ENCODE peak calls at places on chromosomes 12 and 14, in four cellular contexts. W is heart left ventricle, R is mammary epithelial cell, X is mesendoderm. N is an unnamed sample.

GRCh38 chr14:50763386-50764007 is 67.5 kb downstream of the NIN start:
- DNase-seq in W (no peak), R (no peak), X (no peak), N (no peak)

GRCh38 chr12:74620932-74621331 is 83.3 kb downstream of the ATXN7L3B start:
- DNase-seq in W (no peak), R (peak), X (no peak), N (no peak)

GRCh38 chr14:72828604-72829003 is 65.3 kb downstream of the DPF3 start:
- DNase-seq in W (peak), R (no peak), X (no peak), N (no peak)

GRCh38 chr14:75013290-75013689 is 10.6 kb downstream of the EIF2B2 start:
- DNase-seq in W (peak), R (no peak), X (no peak), N (no peak)

GRCh38 chr14:55446833-55447232 is 6.4 kb upstream of the TBPL2 start:
- DNase-seq in W (no peak), R (peak), X (peak), N (no peak)

GRCh38 chr12:51924551-51925399 is 17.5 kb downstream of the ACVRL1 start:
- DNase-seq in W (no peak), R (no peak), X (no peak), N (no peak)

GRCh38 chr12:102518871-102519270 is 38.5 kb upstream of the IGF1 start:
- DNase-seq in W (no peak), R (no peak), X (no peak), N (no peak)

GRCh38 chr12:50110762-50111416 is 1.1 kb upstream of the COX14 start:
- DNase-seq in W (peak), R (peak), X (peak), N (peak)

GRCh38 chr14:62885451-62885850 is 159.8 kb downstream of the KCNH5 start:
- DNase-seq in W (no peak), R (peak), X (no peak), N (no peak)

GRCh38 chr12:107441906-107442305 is 243.7 kb upstream of the PWP1 start:
- DNase-seq in W (no peak), R (peak), X (no peak), N (no peak)

GRCh38 chr12:49974231-49974675 is 1.5 kb downstream of the AQP6 start:
- DNase-seq in W (peak), R (no peak), X (peak), N (peak)

GRCh38 chr12:123058980-123059379 is 78.5 kb downstream of the ARL6IP4 start:
- DNase-seq in W (no peak), R (no peak), X (no peak), N (no peak)

GRCh38 chr12:100427078-100427477 is 46.6 kb upstream of the NR1H4 start:
- DNase-seq in W (no peak), R (peak), X (no peak), N (no peak)

GRCh38 chr14:32472512-32473472 is 143.7 kb downstream of the AKAP6 start:
- DNase-seq in W (peak), R (peak), X (peak), N (no peak)

GRCh38 chr14:93536945-93537344 is 106.2 kb downstream of the UNC79 start:
- DNase-seq in W (no peak), R (peak), X (peak), N (no peak)

GRCh38 chr12:14239935-14240872 is 125.3 kb upstream of the ATF7IP start:
- DNase-seq in W (no peak), R (no peak), X (peak), N (no peak)

GRCh38 chr14:72801381-72801812 is 92.5 kb downstream of the DPF3 start:
- DNase-seq in W (no peak), R (peak), X (no peak), N (no peak)

GRCh38 chr12:109331546-109331945 is 16.2 kb upstream of the MYO1H start:
- DNase-seq in W (no peak), R (no peak), X (no peak), N (no peak)

GRCh38 chr14:97264516-97265230 is 467.5 kb downstream of the VRK1 start:
- DNase-seq in W (no peak), R (no peak), X (no peak), N (no peak)

GRCh38 chr12:56278905-56279304 is 12.2 kb downstream of the COQ10A start:
- DNase-seq in W (no peak), R (no peak), X (no peak), N (no peak)

GRCh38 chr14:90836692-90837063 is 20.4 kb upstream of the TTC7B start:
- DNase-seq in W (no peak), R (no peak), X (no peak), N (no peak)

GRCh38 chr14:60637490-60638452 is 11.5 kb downstream of the SIX1 start:
- DNase-seq in W (no peak), R (no peak), X (peak), N (no peak)

GRCh38 chr12:64670856-64671639 is 60.8 kb downstream of the RASSF3 start:
- DNase-seq in W (no peak), R (peak), X (peak), N (no peak)
- H3K27ac ChIP-seq in W (peak), R (peak), X (peak), N (no peak)

DNA sequence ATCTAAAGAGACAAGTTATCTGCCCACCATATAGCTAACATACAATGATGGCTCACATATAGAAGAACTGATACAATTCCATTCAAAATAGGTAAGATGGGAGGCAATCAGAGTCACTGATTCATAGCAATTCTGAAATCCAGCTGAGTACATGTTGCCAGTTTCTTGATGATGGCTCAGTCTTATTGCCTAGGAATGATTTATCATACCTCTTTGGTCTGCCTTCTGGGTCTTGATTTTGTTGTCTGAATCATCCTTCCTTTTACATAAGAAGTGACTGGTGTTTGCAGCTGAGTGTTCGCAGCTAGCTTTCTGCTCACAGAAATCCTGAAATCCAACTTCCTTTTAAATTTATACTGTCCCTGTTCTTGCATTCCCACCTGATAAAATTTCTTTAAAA is 463.2 kb upstream of the MGAT4C start:
- DNase-seq in W (no peak), R (peak), X (no peak), N (no peak)
- H3K27ac ChIP-seq in W (no peak), R (no peak), X (no peak), N (no peak)

GRCh38 chr14:79196216-79196615 is 1015.1 kb downstream of the DIO2 start:
- DNase-seq in W (no peak), R (no peak), X (no peak), N (no peak)
- H3K27ac ChIP-seq in W (no peak), R (no peak), X (no peak), N (no peak)

DNA sequence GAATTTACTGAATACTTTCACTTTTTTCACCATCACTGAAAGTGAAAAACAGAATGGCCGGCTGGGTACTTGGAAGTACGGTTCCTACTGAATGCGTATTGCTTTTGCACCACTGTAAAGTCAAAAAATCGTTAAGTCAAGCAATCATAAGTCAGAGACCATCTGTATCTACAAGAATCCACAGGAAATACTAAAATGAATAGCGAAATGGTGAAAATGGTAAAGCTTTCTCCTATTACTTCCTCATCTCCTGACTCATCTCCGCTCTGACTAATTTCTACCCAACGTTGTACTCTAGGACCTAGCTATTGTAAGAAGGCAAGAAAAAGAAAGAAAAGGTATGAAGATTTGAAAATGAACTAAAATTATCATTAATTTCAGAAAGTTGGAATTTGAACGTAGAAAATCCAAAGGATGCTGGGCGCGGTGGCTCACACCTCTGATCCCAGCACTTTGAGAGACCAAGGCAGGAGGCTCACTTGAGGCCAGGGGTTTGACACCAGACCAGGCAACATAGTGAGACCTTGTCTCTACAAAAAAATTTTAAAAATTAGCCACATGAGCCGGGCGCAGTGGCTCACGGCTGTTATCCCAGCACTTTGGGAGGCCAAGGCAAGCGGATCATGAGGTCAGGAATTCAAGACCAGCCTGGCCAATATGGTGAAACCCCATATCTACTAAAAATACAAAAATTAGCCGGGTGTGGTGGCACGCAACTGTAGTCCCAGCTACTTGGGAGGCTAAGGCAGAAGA is 5.3 kb upstream of the CDCA4 start:
- DNase-seq in W (no peak), R (peak), X (no peak), N (no peak)
- H3K27ac ChIP-seq in W (peak), R (peak), X (no peak), N (no peak)

GRCh38 chr12:124527861-124528561 is 39.4 kb downstream of the NCOR2 start:
- DNase-seq in W (peak), R (no peak), X (no peak), N (no peak)
- H3K27ac ChIP-seq in W (peak), R (no peak), X (no peak), N (peak)

GRCh38 chr14:66468778-66469367 is 17.3 kb upstream of the CCDC196 start:
- DNase-seq in W (no peak), R (no peak), X (peak), N (no peak)
- H3K27ac ChIP-seq in W (no peak), R (no peak), X (no peak), N (no peak)

GRCh38 chr14:102323102-102323501 is 3.6 kb downstream of the ZNF839 start:
- DNase-seq in W (peak), R (peak), X (peak), N (no peak)

GRCh38 chr14:102320671-102321455 is 1.3 kb downstream of the ZNF839 start:
- DNase-seq in W (no peak), R (no peak), X (no peak), N (no peak)

GRCh38 chr14:102320033-102320660 is 601 bp downstream of the ZNF839 start:
- DNase-seq in W (peak), R (peak), X (peak), N (no peak)

GRCh38 chr14:102319351-102320032 is at the start of gene ZNF839:
- DNase-seq in W (peak), R (peak), X (peak), N (peak)

GRCh38 chr14:102321456-102322101 is 2.0 kb downstream of the ZNF839 start:
- DNase-seq in W (no peak), R (no peak), X (no peak), N (no peak)
- H3K27ac ChIP-seq in W (no peak), R (no peak), X (no peak), N (peak)

GRCh38 chr12:128792398-128792797 is 31.4 kb downstream of the SLC15A4 start:
- DNase-seq in W (no peak), R (no peak), X (no peak), N (no peak)

GRCh38 chr12:128792881-128793280 is 30.9 kb downstream of the SLC15A4 start:
- DNase-seq in W (no peak), R (no peak), X (no peak), N (no peak)

GRCh38 chr12:128795530-128796361 is 28.0 kb downstream of the SLC15A4 start:
- DNase-seq in W (no peak), R (no peak), X (no peak), N (no peak)

GRCh38 chr12:128796439-128797118 is 27.2 kb downstream of the SLC15A4 start:
- DNase-seq in W (no peak), R (no peak), X (no peak), N (no peak)

DNA sequence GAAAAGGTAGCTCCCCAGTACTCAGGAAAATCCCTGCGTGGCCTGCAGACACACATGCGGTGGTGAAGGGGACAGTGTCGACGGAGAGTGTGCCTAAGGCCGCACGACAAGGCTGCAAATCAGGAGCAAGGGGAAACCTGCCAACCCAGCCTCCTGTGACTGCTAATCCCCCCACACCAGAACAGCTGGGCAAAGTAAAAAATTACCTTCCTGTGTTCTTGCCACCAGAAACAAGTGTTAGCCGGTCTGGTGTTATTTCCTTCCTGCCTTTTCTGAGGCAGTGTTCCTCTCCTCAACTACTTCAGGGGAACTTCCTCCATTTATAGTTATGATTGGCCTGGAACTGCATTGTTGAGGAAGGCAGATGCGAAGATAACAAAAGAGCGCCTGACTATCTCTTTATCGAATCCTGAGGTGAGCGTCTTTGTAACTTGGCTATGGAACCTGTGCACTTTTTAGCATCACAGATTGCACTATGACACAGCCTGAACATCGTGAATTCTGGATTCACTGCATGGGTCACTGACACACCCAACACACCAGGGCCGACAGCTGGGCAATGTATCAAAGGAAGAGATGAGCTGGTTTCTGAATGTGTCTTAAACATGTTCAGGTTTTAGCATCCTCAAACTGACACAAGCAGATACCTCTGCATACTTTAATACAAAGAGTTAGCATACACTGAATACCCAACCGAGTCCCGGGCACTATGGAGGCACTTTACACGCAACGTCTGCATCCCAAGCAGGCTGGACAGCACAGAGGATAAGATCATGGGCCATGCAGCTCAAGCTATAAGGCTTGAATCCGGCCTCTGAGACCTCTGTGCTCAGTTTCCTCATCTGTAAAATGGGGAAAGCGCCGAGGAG is 28.9 kb downstream of the SLC15A4 start:
- DNase-seq in W (no peak), R (no peak), X (no peak), N (no peak)
- H3K27ac ChIP-seq in W (peak), R (no peak), X (no peak), N (no peak)

GRCh38 chr14:89747146-89747545 is 207.4 kb downstream of the EFCAB11 start:
- DNase-seq in W (no peak), R (no peak), X (no peak), N (no peak)

GRCh38 chr14:89743828-89744227 is 210.7 kb downstream of the EFCAB11 start:
- DNase-seq in W (no peak), R (no peak), X (no peak), N (no peak)

GRCh38 chr14:89746654-89747053 is 207.9 kb downstream of the EFCAB11 start:
- DNase-seq in W (no peak), R (no peak), X (peak), N (no peak)

GRCh38 chr14:89748004-89748403 is 206.5 kb downstream of the EFCAB11 start:
- DNase-seq in W (no peak), R (peak), X (no peak), N (no peak)

DNA sequence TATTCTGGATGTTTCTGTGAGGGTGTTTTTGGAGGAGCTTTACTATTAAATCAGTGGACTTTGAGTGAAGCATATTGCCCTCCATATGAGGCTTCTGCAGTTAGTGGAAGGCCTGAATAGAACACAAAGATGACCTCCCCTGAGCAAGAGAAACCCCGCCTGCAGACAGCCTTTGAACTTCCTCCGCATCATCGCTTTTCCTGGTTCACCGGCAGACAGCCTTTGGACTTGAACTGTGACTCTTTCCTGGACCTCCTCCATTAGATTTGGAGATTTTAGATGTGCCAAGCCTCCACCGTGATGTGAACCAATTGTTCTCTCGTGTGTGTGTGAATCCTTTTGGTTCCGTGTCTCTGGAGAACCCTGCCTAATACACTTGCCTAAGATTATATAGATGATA is 208.4 kb downstream of the EFCAB11 start:
- DNase-seq in W (no peak), R (no peak), X (no peak), N (no peak)
- H3K27ac ChIP-seq in W (no peak), R (no peak), X (no peak), N (no peak)

N was measured in substantia nigra.